ENCODE peak calls at places on chromosomes 6 and 20, in nine cellular contexts. One of them, this sample, is unnamed.

GRCh38 chr6:6614096-6614964 is 25.8 kb downstream of the LY86 start:
- DNase-seq in fibroblast of the aortic adventitia: no peak
- DNase-seq in sigmoid colon: no peak
- DNase-seq in CD8-positive, alpha-beta T cell: no peak
- DNase-seq in skeletal muscle cell: no peak
- DNase-seq in IMR-90: no peak
- DNase-seq in HAP-1: no peak
- DNase-seq in tibial artery: no peak
- DNase-seq in lung: no peak
- DNase-seq in this sample: no peak

GRCh38 chr6:34806738-34807453 is 15.0 kb downstream of the BLTP3A start:
- DNase-seq in skeletal muscle cell: no peak
- DNase-seq in lung: no peak
- DNase-seq in fibroblast of the aortic adventitia: peak
- DNase-seq in sigmoid colon: no peak
- DNase-seq in IMR-90: peak
- DNase-seq in HAP-1: no peak
- DNase-seq in CD8-positive, alpha-beta T cell: no peak
- DNase-seq in tibial artery: no peak
- DNase-seq in this sample: no peak

GRCh38 chr6:36130672-36131516 is 581 bp downstream of the MAPK13 start:
- DNase-seq in CD8-positive, alpha-beta T cell: peak
- DNase-seq in HAP-1: no peak
- DNase-seq in tibial artery: no peak
- DNase-seq in sigmoid colon: peak
- DNase-seq in fibroblast of the aortic adventitia: no peak
- DNase-seq in lung: peak
- DNase-seq in skeletal muscle cell: no peak
- DNase-seq in IMR-90: no peak
- DNase-seq in this sample: no peak

GRCh38 chr6:53494076-53494475 is 50.8 kb downstream of the GCLC start:
- DNase-seq in HAP-1: no peak
- DNase-seq in skeletal muscle cell: no peak
- DNase-seq in IMR-90: peak
- DNase-seq in tibial artery: no peak
- DNase-seq in fibroblast of the aortic adventitia: peak
- DNase-seq in lung: no peak
- DNase-seq in CD8-positive, alpha-beta T cell: no peak
- DNase-seq in sigmoid colon: no peak
- DNase-seq in this sample: no peak

GRCh38 chr6:113596477-113596876 is 260.7 kb upstream of the MARCKS start:
- DNase-seq in sigmoid colon: no peak
- DNase-seq in fibroblast of the aortic adventitia: no peak
- DNase-seq in IMR-90: no peak
- DNase-seq in CD8-positive, alpha-beta T cell: no peak
- DNase-seq in skeletal muscle cell: no peak
- DNase-seq in lung: no peak
- DNase-seq in tibial artery: no peak
- DNase-seq in HAP-1: no peak
- DNase-seq in this sample: no peak

GRCh38 chr20:34385464-34385863 is 22.4 kb downstream of the ITCH start:
- DNase-seq in skeletal muscle cell: no peak
- DNase-seq in CD8-positive, alpha-beta T cell: no peak
- DNase-seq in lung: no peak
- DNase-seq in IMR-90: no peak
- DNase-seq in HAP-1: no peak
- DNase-seq in fibroblast of the aortic adventitia: no peak
- DNase-seq in tibial artery: no peak
- DNase-seq in sigmoid colon: no peak
- DNase-seq in this sample: no peak

GRCh38 chr6:129276986-129277385 is 394.0 kb downstream of the LAMA2 start:
- DNase-seq in fibroblast of the aortic adventitia: peak
- DNase-seq in tibial artery: no peak
- DNase-seq in CD8-positive, alpha-beta T cell: no peak
- DNase-seq in lung: no peak
- DNase-seq in sigmoid colon: no peak
- DNase-seq in HAP-1: no peak
- DNase-seq in IMR-90: no peak
- DNase-seq in skeletal muscle cell: no peak
- DNase-seq in this sample: no peak

GRCh38 chr6:4280721-4281120 is 145.3 kb upstream of the ECI2 start:
- DNase-seq in tibial artery: no peak
- DNase-seq in skeletal muscle cell: peak
- DNase-seq in fibroblast of the aortic adventitia: peak
- DNase-seq in sigmoid colon: no peak
- DNase-seq in lung: no peak
- DNase-seq in CD8-positive, alpha-beta T cell: no peak
- DNase-seq in HAP-1: no peak
- DNase-seq in IMR-90: peak
- DNase-seq in this sample: no peak

GRCh38 chr20:26205350-26205749 is 508.7 kb upstream of the ZNF337 start:
- DNase-seq in sigmoid colon: no peak
- DNase-seq in HAP-1: no peak
- DNase-seq in CD8-positive, alpha-beta T cell: no peak
- DNase-seq in lung: no peak
- DNase-seq in skeletal muscle cell: no peak
- DNase-seq in IMR-90: no peak
- DNase-seq in tibial artery: no peak
- DNase-seq in fibroblast of the aortic adventitia: no peak
- DNase-seq in this sample: no peak

GRCh38 chr6:105452924-105453756 is 50.3 kb upstream of the PREP start:
- DNase-seq in sigmoid colon: no peak
- DNase-seq in IMR-90: no peak
- DNase-seq in fibroblast of the aortic adventitia: no peak
- DNase-seq in HAP-1: peak
- DNase-seq in skeletal muscle cell: no peak
- DNase-seq in CD8-positive, alpha-beta T cell: peak
- DNase-seq in tibial artery: no peak
- DNase-seq in lung: no peak
- DNase-seq in this sample: no peak

GRCh38 chr6:10510592-10511367 is 10.4 kb upstream of the GCNT2 start:
- DNase-seq in skeletal muscle cell: no peak
- DNase-seq in tibial artery: no peak
- DNase-seq in lung: peak
- DNase-seq in sigmoid colon: peak
- DNase-seq in HAP-1: peak
- DNase-seq in IMR-90: peak
- DNase-seq in fibroblast of the aortic adventitia: peak
- DNase-seq in CD8-positive, alpha-beta T cell: no peak
- DNase-seq in this sample: peak
- H3K4me3 ChIP-seq in skeletal muscle cell: no peak
- H3K4me3 ChIP-seq in tibial artery: no peak
- H3K4me3 ChIP-seq in lung: no peak
- H3K4me3 ChIP-seq in sigmoid colon: peak
- H3K4me3 ChIP-seq in HAP-1: no peak
- H3K4me3 ChIP-seq in IMR-90: no peak
- H3K4me3 ChIP-seq in fibroblast of the aortic adventitia: no peak
- H3K4me3 ChIP-seq in CD8-positive, alpha-beta T cell: no peak
- H3K4me3 ChIP-seq in this sample: no peak

DNA sequence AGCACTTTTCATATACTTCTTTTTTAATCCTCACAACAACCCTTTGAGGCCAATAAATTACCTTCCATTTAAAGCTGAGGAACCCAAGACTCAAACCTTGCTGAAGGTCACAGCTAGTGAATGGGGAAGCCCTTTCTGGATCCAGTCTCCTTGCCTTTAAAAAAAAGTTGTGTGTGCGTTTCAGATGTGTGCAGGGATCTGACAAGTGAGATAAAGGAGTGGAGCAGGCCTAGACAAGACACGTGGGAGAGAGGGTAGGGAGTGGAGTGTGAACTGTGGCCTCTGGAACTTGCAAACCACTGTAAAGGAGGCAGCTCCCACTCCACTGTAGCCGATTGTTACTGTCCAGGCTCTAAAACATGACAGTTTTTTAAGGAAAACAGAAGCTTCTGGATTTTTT is 1.9 kb downstream of the KLHL32 start:
- DNase-seq in fibroblast of the aortic adventitia: no peak
- DNase-seq in tibial artery: no peak
- DNase-seq in lung: no peak
- DNase-seq in IMR-90: no peak
- DNase-seq in skeletal muscle cell: no peak
- DNase-seq in CD8-positive, alpha-beta T cell: no peak
- DNase-seq in sigmoid colon: no peak
- DNase-seq in HAP-1: no peak
- DNase-seq in this sample: no peak
- H3K4me3 ChIP-seq in fibroblast of the aortic adventitia: no peak
- H3K4me3 ChIP-seq in tibial artery: no peak
- H3K4me3 ChIP-seq in lung: no peak
- H3K4me3 ChIP-seq in IMR-90: no peak
- H3K4me3 ChIP-seq in skeletal muscle cell: no peak
- H3K4me3 ChIP-seq in CD8-positive, alpha-beta T cell: no peak
- H3K4me3 ChIP-seq in sigmoid colon: no peak
- H3K4me3 ChIP-seq in HAP-1: no peak
- H3K4me3 ChIP-seq in this sample: no peak

GRCh38 chr20:43915209-43916072 is 789 bp downstream of the TOX2 start:
- DNase-seq in HAP-1: no peak
- DNase-seq in tibial artery: peak
- DNase-seq in skeletal muscle cell: no peak
- DNase-seq in fibroblast of the aortic adventitia: peak
- DNase-seq in lung: no peak
- DNase-seq in CD8-positive, alpha-beta T cell: no peak
- DNase-seq in sigmoid colon: no peak
- DNase-seq in IMR-90: peak
- DNase-seq in this sample: no peak

GRCh38 chr20:43914697-43915208 is at the start of gene TOX2:
- DNase-seq in tibial artery: peak
- DNase-seq in fibroblast of the aortic adventitia: peak
- DNase-seq in sigmoid colon: no peak
- DNase-seq in lung: no peak
- DNase-seq in CD8-positive, alpha-beta T cell: peak
- DNase-seq in IMR-90: no peak
- DNase-seq in HAP-1: peak
- DNase-seq in skeletal muscle cell: no peak
- DNase-seq in this sample: no peak

GRCh38 chr20:43917380-43917779 is 2.7 kb downstream of the TOX2 start:
- DNase-seq in sigmoid colon: no peak
- DNase-seq in fibroblast of the aortic adventitia: no peak
- DNase-seq in IMR-90: no peak
- DNase-seq in lung: no peak
- DNase-seq in skeletal muscle cell: no peak
- DNase-seq in CD8-positive, alpha-beta T cell: no peak
- DNase-seq in tibial artery: peak
- DNase-seq in HAP-1: no peak
- DNase-seq in this sample: no peak

GRCh38 chr20:43916875-43917371 is 2.3 kb downstream of the TOX2 start:
- DNase-seq in IMR-90: peak
- DNase-seq in lung: no peak
- DNase-seq in HAP-1: no peak
- DNase-seq in sigmoid colon: no peak
- DNase-seq in CD8-positive, alpha-beta T cell: no peak
- DNase-seq in fibroblast of the aortic adventitia: peak
- DNase-seq in skeletal muscle cell: no peak
- DNase-seq in tibial artery: peak
- DNase-seq in this sample: no peak

GRCh38 chr20:43916073-43916874 is 1.6 kb downstream of the TOX2 start:
- DNase-seq in HAP-1: peak
- DNase-seq in tibial artery: peak
- DNase-seq in fibroblast of the aortic adventitia: peak
- DNase-seq in sigmoid colon: no peak
- DNase-seq in CD8-positive, alpha-beta T cell: no peak
- DNase-seq in lung: no peak
- DNase-seq in IMR-90: no peak
- DNase-seq in skeletal muscle cell: no peak
- DNase-seq in this sample: no peak
- H3K4me3 ChIP-seq in HAP-1: no peak
- H3K4me3 ChIP-seq in tibial artery: peak
- H3K4me3 ChIP-seq in fibroblast of the aortic adventitia: peak
- H3K4me3 ChIP-seq in sigmoid colon: peak
- H3K4me3 ChIP-seq in CD8-positive, alpha-beta T cell: peak
- H3K4me3 ChIP-seq in lung: peak
- H3K4me3 ChIP-seq in IMR-90: peak
- H3K4me3 ChIP-seq in skeletal muscle cell: peak
- H3K4me3 ChIP-seq in this sample: peak

DNA sequence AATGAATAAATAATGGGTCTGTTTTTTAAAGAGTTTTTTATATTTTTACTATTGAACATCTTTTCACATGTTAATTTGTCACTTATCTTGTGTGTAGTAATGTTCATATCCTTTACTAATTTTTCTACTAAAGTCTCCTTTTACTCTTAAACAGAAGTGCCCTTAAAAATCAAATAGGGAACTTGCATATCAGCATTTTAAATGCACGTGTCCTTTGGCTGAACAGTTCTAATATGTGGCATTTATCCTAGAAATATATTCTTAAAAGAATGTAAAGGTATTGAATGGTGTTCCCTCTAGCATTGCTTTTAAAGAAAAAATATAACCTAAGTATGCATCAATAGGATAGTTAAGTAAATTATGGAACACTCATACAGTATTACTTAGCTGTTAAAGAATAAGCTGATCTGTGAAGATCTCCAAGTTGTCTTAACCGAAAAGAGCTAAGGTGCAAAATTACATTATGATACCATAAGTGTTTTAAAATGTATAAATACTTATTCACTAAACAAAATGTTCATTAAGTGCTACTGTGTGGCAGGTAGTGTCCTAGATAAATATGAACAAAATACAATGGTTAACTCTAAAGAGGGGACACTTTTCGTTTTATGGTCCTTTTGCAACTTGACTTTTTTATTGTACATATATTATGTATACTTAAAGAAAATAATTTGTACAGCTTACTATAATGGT is 631 bp upstream of the PGBD1 start:
- DNase-seq in fibroblast of the aortic adventitia: no peak
- DNase-seq in lung: no peak
- DNase-seq in IMR-90: no peak
- DNase-seq in tibial artery: no peak
- DNase-seq in sigmoid colon: no peak
- DNase-seq in HAP-1: no peak
- DNase-seq in CD8-positive, alpha-beta T cell: no peak
- DNase-seq in skeletal muscle cell: no peak
- DNase-seq in this sample: no peak
- H3K4me3 ChIP-seq in fibroblast of the aortic adventitia: peak
- H3K4me3 ChIP-seq in lung: peak
- H3K4me3 ChIP-seq in IMR-90: peak
- H3K4me3 ChIP-seq in tibial artery: peak
- H3K4me3 ChIP-seq in sigmoid colon: peak
- H3K4me3 ChIP-seq in HAP-1: peak
- H3K4me3 ChIP-seq in CD8-positive, alpha-beta T cell: no peak
- H3K4me3 ChIP-seq in skeletal muscle cell: peak
- H3K4me3 ChIP-seq in this sample: peak

This sample was measured in iPS DF 6.9.